ENCODE peak calls at places on chromosome 9, in nine cellular contexts. Q is nephron progenitor cell, Y is NCI-H1930, J is GM04503, U is germinal center, L is GM13976, T is right cardiac atrium, W is T-helper 9 cell, S is T follicular helper cell. B is an unnamed sample.

GRCh38 chr9:98888794-98889495 is 54.8 kb upstream of the COL15A1 start:
- DNase-seq in L (no peak), S (no peak), T (peak), Y (no peak), J (no peak), U (no peak), W (no peak), Q (no peak), B (no peak)

GRCh38 chr9:111231801-111232580 is 98.0 kb downstream of the OR2K2 start:
- DNase-seq in Q (no peak), Y (no peak), J (no peak), U (no peak), W (no peak), T (no peak), S (no peak), L (no peak), B (no peak)

GRCh38 chr9:6034954-6035353 is 19.5 kb upstream of the RANBP6 start:
- DNase-seq in Q (no peak), L (no peak), T (no peak), J (no peak), Y (no peak), U (no peak), S (no peak), W (no peak), B (no peak)

GRCh38 chr9:127360829-127361228 is 36.1 kb upstream of the SLC2A8 start:
- DNase-seq in U (no peak), J (no peak), Y (peak), W (no peak), L (no peak), T (no peak), Q (peak), S (no peak), B (no peak)

GRCh38 chr9:104906441-104907277 is 21.3 kb downstream of the ABCA1 start:
- DNase-seq in U (no peak), S (no peak), T (peak), W (no peak), Y (no peak), Q (no peak), J (peak), L (no peak), B (no peak)

GRCh38 chr9:16197578-16198370 is 644.9 kb downstream of the CCDC171 start:
- DNase-seq in L (no peak), T (no peak), Y (no peak), W (no peak), U (no peak), J (no peak), S (no peak), Q (no peak), B (no peak)

GRCh38 chr9:94827584-94828304 is 101.2 kb downstream of the AOPEP start:
- DNase-seq in U (no peak), Y (peak), Q (no peak), L (no peak), W (no peak), S (no peak), T (no peak), J (no peak), B (no peak)

GRCh38 chr9:113631811-113632665 is 168.5 kb downstream of the RGS3 start:
- DNase-seq in Q (no peak), U (no peak), T (no peak), L (no peak), Y (no peak), W (no peak), J (peak), S (no peak), B (no peak)